ENCODE peak calls at places on chromosome 10, in nine cellular contexts. One of them, this sample, is unnamed.

GRCh38 chr10:45627412-45628048 is 45.0 kb downstream of the ZFAND4 start:
- DNase-seq in CD4-positive, alpha-beta memory T cell: no peak
- DNase-seq in Panc1: no peak
- DNase-seq in left lung: no peak
- DNase-seq in GM23248: no peak
- DNase-seq in DND-41: no peak
- DNase-seq in SJSA1: no peak
- DNase-seq in psoas muscle: no peak
- DNase-seq in mesenchymal stem cell: no peak
- DNase-seq in this sample: no peak

GRCh38 chr10:76033457-76034196 is 602.2 kb downstream of the LRMDA start:
- DNase-seq in CD4-positive, alpha-beta memory T cell: no peak
- DNase-seq in Panc1: no peak
- DNase-seq in left lung: no peak
- DNase-seq in GM23248: peak; percentile 86
- DNase-seq in DND-41: no peak
- DNase-seq in SJSA1: no peak
- DNase-seq in psoas muscle: no peak
- DNase-seq in mesenchymal stem cell: no peak
- DNase-seq in this sample: no peak

GRCh38 chr10:117246997-117247667 is 6.2 kb downstream of the SLC18A2 start:
- DNase-seq in CD4-positive, alpha-beta memory T cell: no peak
- DNase-seq in Panc1: no peak
- DNase-seq in left lung: no peak
- DNase-seq in GM23248: peak; percentile 74
- DNase-seq in DND-41: no peak
- DNase-seq in SJSA1: no peak
- DNase-seq in psoas muscle: no peak
- DNase-seq in mesenchymal stem cell: no peak
- DNase-seq in this sample: no peak

GRCh38 chr10:37754538-37755323 is 102.7 kb downstream of the ZNF248 start:
- DNase-seq in CD4-positive, alpha-beta memory T cell: no peak
- DNase-seq in Panc1: peak; percentile 2
- DNase-seq in left lung: no peak
- DNase-seq in GM23248: peak; percentile 59
- DNase-seq in DND-41: peak; percentile 51
- DNase-seq in SJSA1: no peak
- DNase-seq in psoas muscle: no peak
- DNase-seq in mesenchymal stem cell: no peak
- DNase-seq in this sample: no peak

GRCh38 chr10:97684866-97685394 is 2.1 kb downstream of the AVPI1 start:
- DNase-seq in CD4-positive, alpha-beta memory T cell: no peak
- DNase-seq in Panc1: no peak
- DNase-seq in left lung: no peak
- DNase-seq in GM23248: peak; percentile 53
- DNase-seq in DND-41: no peak
- DNase-seq in SJSA1: no peak
- DNase-seq in psoas muscle: no peak
- DNase-seq in mesenchymal stem cell: peak; percentile 31
- DNase-seq in this sample: no peak

GRCh38 chr10:6050801-6051445 is 11.2 kb downstream of the IL2RA start:
- DNase-seq in CD4-positive, alpha-beta memory T cell: peak; percentile 91
- DNase-seq in Panc1: peak; percentile 4
- DNase-seq in left lung: peak; percentile 76
- DNase-seq in GM23248: peak; percentile 72
- DNase-seq in DND-41: peak; percentile 87
- DNase-seq in SJSA1: peak; percentile 92
- DNase-seq in psoas muscle: peak; percentile 70
- DNase-seq in mesenchymal stem cell: peak; percentile 40
- DNase-seq in this sample: peak; percentile 94

GRCh38 chr10:4477664-4478063 is 348.3 kb upstream of the AKR1E2 start:
- DNase-seq in CD4-positive, alpha-beta memory T cell: no peak
- DNase-seq in Panc1: no peak
- DNase-seq in left lung: no peak
- DNase-seq in GM23248: no peak
- DNase-seq in DND-41: peak; percentile 56
- DNase-seq in SJSA1: no peak
- DNase-seq in psoas muscle: no peak
- DNase-seq in mesenchymal stem cell: no peak
- DNase-seq in this sample: no peak

GRCh38 chr10:49330127-49330665 is 31.2 kb downstream of the C10orf71 start:
- DNase-seq in CD4-positive, alpha-beta memory T cell: no peak
- DNase-seq in Panc1: no peak
- DNase-seq in left lung: no peak
- DNase-seq in GM23248: no peak
- DNase-seq in DND-41: no peak
- DNase-seq in SJSA1: peak; percentile 18
- DNase-seq in psoas muscle: no peak
- DNase-seq in mesenchymal stem cell: no peak
- DNase-seq in this sample: no peak

GRCh38 chr10:129467346-129468119 is 492 bp downstream of the MGMT start:
- DNase-seq in CD4-positive, alpha-beta memory T cell: no peak
- DNase-seq in Panc1: no peak
- DNase-seq in left lung: peak; percentile 84
- DNase-seq in GM23248: peak; percentile 52
- DNase-seq in DND-41: no peak
- DNase-seq in SJSA1: no peak
- DNase-seq in psoas muscle: no peak
- DNase-seq in mesenchymal stem cell: peak; percentile 18
- DNase-seq in this sample: no peak

GRCh38 chr10:88062385-88062784 is 199.0 kb downstream of the PTEN start:
- DNase-seq in CD4-positive, alpha-beta memory T cell: no peak
- DNase-seq in Panc1: no peak
- DNase-seq in left lung: no peak
- DNase-seq in GM23248: no peak
- DNase-seq in DND-41: peak; percentile 74
- DNase-seq in SJSA1: peak; percentile 43
- DNase-seq in psoas muscle: no peak
- DNase-seq in mesenchymal stem cell: peak; percentile 87
- DNase-seq in this sample: no peak

GRCh38 chr10:117562220-117562619 is 19.7 kb downstream of the EMX2 start:
- DNase-seq in CD4-positive, alpha-beta memory T cell: no peak
- DNase-seq in Panc1: no peak
- DNase-seq in left lung: no peak
- DNase-seq in GM23248: no peak
- DNase-seq in DND-41: no peak
- DNase-seq in SJSA1: no peak
- DNase-seq in psoas muscle: no peak
- DNase-seq in mesenchymal stem cell: no peak
- DNase-seq in this sample: no peak

GRCh38 chr10:33332183-33333031 is 2.1 kb downstream of the NRP1 start:
- DNase-seq in CD4-positive, alpha-beta memory T cell: no peak
- DNase-seq in Panc1: no peak
- DNase-seq in left lung: no peak
- DNase-seq in GM23248: peak; percentile 60
- DNase-seq in DND-41: no peak
- DNase-seq in SJSA1: no peak
- DNase-seq in psoas muscle: no peak
- DNase-seq in mesenchymal stem cell: peak; percentile 39
- DNase-seq in this sample: no peak

GRCh38 chr10:44974628-44975431 is 3.8 kb downstream of the DEPP1 start:
- DNase-seq in CD4-positive, alpha-beta memory T cell: peak; percentile 75
- DNase-seq in Panc1: no peak
- DNase-seq in left lung: peak; percentile 95
- DNase-seq in GM23248: peak; percentile 82
- DNase-seq in DND-41: peak; percentile 61
- DNase-seq in SJSA1: peak; percentile 78
- DNase-seq in psoas muscle: peak; percentile 87
- DNase-seq in mesenchymal stem cell: peak; percentile 64
- DNase-seq in this sample: peak; percentile 36

GRCh38 chr10:3395487-3395886 is 222.9 kb upstream of the PITRM1 start:
- DNase-seq in CD4-positive, alpha-beta memory T cell: no peak
- DNase-seq in Panc1: no peak
- DNase-seq in left lung: no peak
- DNase-seq in GM23248: no peak
- DNase-seq in DND-41: no peak
- DNase-seq in SJSA1: no peak
- DNase-seq in psoas muscle: no peak
- DNase-seq in mesenchymal stem cell: no peak
- DNase-seq in this sample: no peak

GRCh38 chr10:35626971-35627507 is 15.1 kb downstream of the FZD8 start:
- DNase-seq in CD4-positive, alpha-beta memory T cell: no peak
- DNase-seq in Panc1: no peak
- DNase-seq in left lung: no peak
- DNase-seq in GM23248: peak; percentile 72
- DNase-seq in DND-41: no peak
- DNase-seq in SJSA1: no peak
- DNase-seq in psoas muscle: no peak
- DNase-seq in mesenchymal stem cell: no peak
- DNase-seq in this sample: no peak

GRCh38 chr10:132744839-132745238 is 41.1 kb downstream of the NKX6-2 start:
- DNase-seq in CD4-positive, alpha-beta memory T cell: no peak
- DNase-seq in Panc1: no peak
- DNase-seq in left lung: no peak
- DNase-seq in GM23248: no peak
- DNase-seq in DND-41: no peak
- DNase-seq in SJSA1: no peak
- DNase-seq in psoas muscle: no peak
- DNase-seq in mesenchymal stem cell: no peak
- DNase-seq in this sample: no peak

GRCh38 chr10:132745511-132745910 is 40.4 kb downstream of the NKX6-2 start:
- DNase-seq in CD4-positive, alpha-beta memory T cell: no peak
- DNase-seq in Panc1: no peak
- DNase-seq in left lung: no peak
- DNase-seq in GM23248: no peak
- DNase-seq in DND-41: no peak
- DNase-seq in SJSA1: no peak
- DNase-seq in psoas muscle: no peak
- DNase-seq in mesenchymal stem cell: no peak
- DNase-seq in this sample: no peak

GRCh38 chr10:132742837-132743194 is 43.1 kb downstream of the NKX6-2 start:
- DNase-seq in CD4-positive, alpha-beta memory T cell: no peak
- DNase-seq in Panc1: no peak
- DNase-seq in left lung: no peak
- DNase-seq in GM23248: no peak
- DNase-seq in DND-41: no peak
- DNase-seq in SJSA1: peak; percentile 74
- DNase-seq in psoas muscle: no peak
- DNase-seq in mesenchymal stem cell: no peak
- DNase-seq in this sample: no peak

GRCh38 chr10:132742167-132742836 is 43.6 kb downstream of the NKX6-2 start:
- DNase-seq in CD4-positive, alpha-beta memory T cell: no peak
- DNase-seq in Panc1: no peak
- DNase-seq in left lung: peak; percentile 54
- DNase-seq in GM23248: no peak
- DNase-seq in DND-41: no peak
- DNase-seq in SJSA1: no peak
- DNase-seq in psoas muscle: no peak
- DNase-seq in mesenchymal stem cell: no peak
- DNase-seq in this sample: no peak

DNA sequence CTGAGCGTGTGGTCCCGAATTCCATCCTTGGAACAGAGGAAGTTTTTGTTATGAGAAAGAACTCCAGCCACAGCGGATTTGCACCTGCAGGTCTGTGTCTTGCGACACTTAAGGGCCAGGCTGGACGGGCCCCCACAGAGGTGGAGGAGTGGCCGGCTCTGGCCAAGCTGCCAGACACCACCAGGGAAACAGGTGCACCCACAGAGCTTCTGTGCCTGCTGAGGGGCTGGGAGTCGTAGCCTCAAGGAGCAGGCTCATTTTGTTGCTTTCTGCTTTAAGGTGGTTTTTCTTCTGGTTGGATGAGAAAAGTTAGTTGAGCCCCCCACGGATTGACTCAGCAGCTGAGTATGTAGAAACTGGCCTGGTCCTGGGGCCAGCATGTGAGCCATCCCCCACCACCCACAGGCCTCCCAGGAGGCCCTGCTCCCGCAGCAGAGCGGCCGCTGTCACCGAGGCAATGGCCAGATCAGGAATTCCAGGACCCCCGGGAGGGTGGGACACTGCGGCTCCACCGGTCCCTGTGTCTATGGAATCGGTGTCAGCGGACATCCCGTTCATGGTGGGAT is 41.9 kb downstream of the NKX6-2 start:
- DNase-seq in CD4-positive, alpha-beta memory T cell: no peak
- DNase-seq in Panc1: no peak
- DNase-seq in left lung: no peak
- DNase-seq in GM23248: peak; percentile 32
- DNase-seq in DND-41: no peak
- DNase-seq in SJSA1: peak; percentile 79
- DNase-seq in psoas muscle: no peak
- DNase-seq in mesenchymal stem cell: no peak
- DNase-seq in this sample: no peak
- H3K4me1 ChIP-seq in CD4-positive, alpha-beta memory T cell: no peaks in the 10 kb centered on the region
- H3K4me1 ChIP-seq in Panc1: no peaks in the 10 kb centered on the region
- H3K4me1 ChIP-seq in left lung: no peaks in the 10 kb centered on the region
- H3K4me1 ChIP-seq in GM23248: peaks cover 7% of the 10 kb centered on the region
- H3K4me1 ChIP-seq in DND-41: no peaks in the 10 kb centered on the region
- H3K4me1 ChIP-seq in SJSA1: peaks cover 45% of the 10 kb centered on the region
- H3K4me1 ChIP-seq in psoas muscle: no peaks in the 10 kb centered on the region
- H3K4me1 ChIP-seq in mesenchymal stem cell: peaks cover 49% of the 10 kb centered on the region
- H3K4me1 ChIP-seq in this sample: no peaks in the 10 kb centered on the region

DNA sequence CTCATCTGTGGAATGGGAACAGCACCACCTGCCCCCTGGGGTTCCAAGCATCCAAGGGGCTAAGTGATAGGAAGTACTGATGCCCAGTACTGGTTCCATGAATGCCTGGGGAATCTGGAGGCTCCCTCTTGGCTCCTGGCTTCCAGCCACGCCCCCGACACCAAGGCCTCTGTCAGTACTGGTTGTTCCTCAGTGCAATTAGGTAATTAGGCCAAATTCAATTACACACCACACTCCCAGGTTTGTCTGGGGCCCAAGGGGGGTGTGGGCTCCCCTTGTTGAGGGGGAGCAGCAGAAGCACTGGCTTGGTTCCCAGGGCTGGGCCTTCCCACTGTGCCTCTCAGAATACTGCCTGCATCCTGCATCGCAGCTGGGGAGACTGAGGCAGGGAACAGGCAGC is 114.4 kb upstream of the PPIF start:
- DNase-seq in CD4-positive, alpha-beta memory T cell: no peak
- DNase-seq in Panc1: no peak
- DNase-seq in left lung: no peak
- DNase-seq in GM23248: no peak
- DNase-seq in DND-41: no peak
- DNase-seq in SJSA1: no peak
- DNase-seq in psoas muscle: no peak
- DNase-seq in mesenchymal stem cell: no peak
- DNase-seq in this sample: no peak
- H3K4me1 ChIP-seq in CD4-positive, alpha-beta memory T cell: no peaks in the 10 kb centered on the region
- H3K4me1 ChIP-seq in Panc1: no peaks in the 10 kb centered on the region
- H3K4me1 ChIP-seq in left lung: peaks cover 10% of the 10 kb centered on the region
- H3K4me1 ChIP-seq in GM23248: peaks cover 18% of the 10 kb centered on the region
- H3K4me1 ChIP-seq in DND-41: no peaks in the 10 kb centered on the region
- H3K4me1 ChIP-seq in SJSA1: peaks cover 21% of the 10 kb centered on the region
- H3K4me1 ChIP-seq in psoas muscle: peaks cover 10% of the 10 kb centered on the region
- H3K4me1 ChIP-seq in mesenchymal stem cell: peaks cover 37% of the 10 kb centered on the region
- H3K4me1 ChIP-seq in this sample: no peaks in the 10 kb centered on the region

GRCh38 chr10:86509145-86509544 is 12.4 kb downstream of the WAPL start:
- DNase-seq in CD4-positive, alpha-beta memory T cell: no peak
- DNase-seq in Panc1: no peak
- DNase-seq in left lung: no peak
- DNase-seq in GM23248: no peak
- DNase-seq in DND-41: no peak
- DNase-seq in SJSA1: no peak
- DNase-seq in psoas muscle: no peak
- DNase-seq in mesenchymal stem cell: no peak
- DNase-seq in this sample: no peak
- H3K4me1 ChIP-seq in CD4-positive, alpha-beta memory T cell: peaks cover 67% of the 10 kb centered on the region
- H3K4me1 ChIP-seq in Panc1: peaks cover 33% of the 10 kb centered on the region
- H3K4me1 ChIP-seq in left lung: no peaks in the 10 kb centered on the region
- H3K4me1 ChIP-seq in GM23248: peaks cover 6% of the 10 kb centered on the region
- H3K4me1 ChIP-seq in DND-41: peaks cover 11% of the 10 kb centered on the region
- H3K4me1 ChIP-seq in SJSA1: no peaks in the 10 kb centered on the region
- H3K4me1 ChIP-seq in psoas muscle: peaks cover 71% of the 10 kb centered on the region
- H3K4me1 ChIP-seq in mesenchymal stem cell: peaks cover 4% of the 10 kb centered on the region
- H3K4me1 ChIP-seq in this sample: peaks cover 8% of the 10 kb centered on the region

GRCh38 chr10:26839966-26840627 is 20.7 kb downstream of the ABI1 start:
- DNase-seq in CD4-positive, alpha-beta memory T cell: no peak
- DNase-seq in Panc1: no peak
- DNase-seq in left lung: no peak
- DNase-seq in GM23248: peak; percentile 58
- DNase-seq in DND-41: no peak
- DNase-seq in SJSA1: no peak
- DNase-seq in psoas muscle: no peak
- DNase-seq in mesenchymal stem cell: peak; percentile 24
- DNase-seq in this sample: no peak
- H3K4me1 ChIP-seq in CD4-positive, alpha-beta memory T cell: peaks cover 72% of the 10 kb centered on the region
- H3K4me1 ChIP-seq in Panc1: no peaks in the 10 kb centered on the region
- H3K4me1 ChIP-seq in left lung: peaks cover 4% of the 10 kb centered on the region
- H3K4me1 ChIP-seq in GM23248: peaks cover 15% of the 10 kb centered on the region
- H3K4me1 ChIP-seq in DND-41: no peaks in the 10 kb centered on the region
- H3K4me1 ChIP-seq in SJSA1: no peaks in the 10 kb centered on the region
- H3K4me1 ChIP-seq in psoas muscle: peaks cover 31% of the 10 kb centered on the region
- H3K4me1 ChIP-seq in mesenchymal stem cell: no peaks in the 10 kb centered on the region
- H3K4me1 ChIP-seq in this sample: peaks cover 19% of the 10 kb centered on the region

This sample was measured in effector memory CD4-positive, alpha-beta T cell.